ENCODE peak calls at places on chromosomes 16 and 17, in five cellular contexts. K is Panc1, E is fibroblast of pulmonary artery, I is hepatocyte, D is NCI-H1694 treated with DMSO at 0.1 percent for 48 hours. Y is an unnamed sample.

GRCh38 chr16:56013962-56014552 is 138.9 kb upstream of the CES5A start:
- DNase-seq in I (peak; percentile 81), E (peak; percentile 16), D (peak; percentile 2), K (no peak), Y (no peak)

GRCh38 chr16:72844225-72844920 is 203.6 kb downstream of the ZFHX3 start:
- DNase-seq in D (no peak), I (no peak), K (no peak), E (no peak), Y (peak; percentile 25)

GRCh38 chr17:49018116-49018612 is 21.0 kb downstream of the IGF2BP1 start:
- DNase-seq in I (no peak), D (no peak), E (no peak), K (no peak), Y (no peak)

GRCh38 chr17:76820523-76820922 is 47.7 kb upstream of the MGAT5B start:
- DNase-seq in K (no peak), D (peak; percentile 89), I (no peak), E (no peak), Y (no peak)

GRCh38 chr17:72030067-72030899 is 90.5 kb upstream of the SOX9 start:
- DNase-seq in D (no peak), E (peak; percentile 31), K (peak; percentile 20), I (peak; percentile 68), Y (peak; percentile 59)

GRCh38 chr17:79623786-79624657 is 13.2 kb upstream of the RBFOX3 start:
- DNase-seq in I (no peak), E (no peak), D (no peak), K (no peak), Y (no peak)

GRCh38 chr16:69344171-69344570 is 4.6 kb downstream of the NIP7 start:
- DNase-seq in E (no peak), K (no peak), I (no peak), D (no peak), Y (no peak)

GRCh38 chr17:49887086-49887743 is 39.3 kb upstream of the TAC4 start:
- DNase-seq in D (no peak), I (peak; percentile 76), K (no peak), E (no peak), Y (no peak)

GRCh38 chr17:18182190-18182977 is 1.2 kb upstream of the ALKBH5 start:
- DNase-seq in E (no peak), K (no peak), I (peak; percentile 37), D (no peak), Y (no peak)

GRCh38 chr16:1435921-1436697 is 5.2 kb downstream of the PERCC1 start:
- DNase-seq in D (no peak), K (no peak), I (no peak), E (no peak), Y (no peak)

GRCh38 chr16:57571098-57571497 is 28.7 kb downstream of the ADGRG5 start:
- DNase-seq in E (no peak), K (no peak), D (no peak), I (no peak), Y (no peak)

GRCh38 chr17:13665872-13666635 is 64.3 kb upstream of the HS3ST3A1 start:
- DNase-seq in D (no peak), K (no peak), E (no peak), I (no peak), Y (no peak)

GRCh38 chr16:2999929-3000328 is 12.8 kb upstream of the CLDN9 start:
- DNase-seq in D (no peak), K (no peak), E (no peak), I (no peak), Y (no peak)

GRCh38 chr17:55295411-55296170 is 30.8 kb downstream of the HLF start:
- DNase-seq in E (peak; percentile 66), I (peak; percentile 67), K (peak; percentile 45), D (peak; percentile 75), Y (peak; percentile 11)

GRCh38 chr16:12737563-12737962 is 66.1 kb downstream of the CPPED1 start:
- DNase-seq in I (no peak), D (no peak), E (no peak), K (no peak), Y (no peak)

GRCh38 chr17:5499790-5500189 is 13.4 kb downstream of the MIS12 start:
- DNase-seq in E (no peak), K (no peak), I (peak; percentile 39), D (no peak), Y (no peak)

GRCh38 chr16:89562939-89563338 is 2.5 kb downstream of the RPL13 start:
- DNase-seq in D (no peak), I (no peak), K (no peak), E (no peak), Y (no peak)

Y was measured in astrocyte.